ENCODE peak calls at places on chromosomes 12 and 14, in six cellular contexts. P, F, X, H, S and I are unnamed samples.
A peak's percentile ranks its signal among the peaks of the same experiment; 100 is the strongest.

GRCh38 chr12:52848661-52849255 is at the start of gene KRT78:
- DNase-seq in P (no peak), F (no peak), X (no peak), H (no peak), S (no peak), I (no peak)

GRCh38 chr14:100278702-100279101 is 27.5 kb downstream of the SLC25A29 start:
- DNase-seq in P (no peak), F (no peak), X (no peak), H (no peak), S (peak; percentile 47), I (no peak)

GRCh38 chr14:31930070-31930469 is 147.0 kb upstream of the ARHGAP5 start:
- DNase-seq in P (no peak), F (no peak), X (no peak), H (no peak), S (no peak), I (no peak)

GRCh38 chr12:3276226-3276625 is 199.0 kb downstream of the TSPAN9 start:
- DNase-seq in P (no peak), F (no peak), X (no peak), H (no peak), S (no peak), I (no peak)

GRCh38 chr12:11798856-11799530 is 149.5 kb downstream of the ETV6 start:
- DNase-seq in P (peak; percentile 63), F (no peak), X (peak; percentile 19), H (no peak), S (no peak), I (no peak)

GRCh38 chr14:98163285-98163741 is 1108.7 kb downstream of the BCL11B start:
- DNase-seq in P (no peak), F (no peak), X (no peak), H (no peak), S (no peak), I (no peak)

GRCh38 chr14:103045387-103045869 is 11.9 kb downstream of the CDC42BPB start:
- DNase-seq in P (peak; percentile 25), F (no peak), X (no peak), H (no peak), S (no peak), I (no peak)

GRCh38 chr14:81400852-81401251 is 728 bp upstream of the STON2 start:
- DNase-seq in P (peak; percentile 67), F (peak; percentile 41), X (no peak), H (peak; percentile 42), S (peak; percentile 85), I (peak; percentile 92)

GRCh38 chr12:12779529-12779928 is 5.9 kb upstream of the APOLD1 start:
- DNase-seq in P (no peak), F (no peak), X (no peak), H (no peak), S (no peak), I (no peak)

GRCh38 chr14:42715316-42715715 is 1108.6 kb downstream of the LRFN5 start:
- DNase-seq in P (no peak), F (no peak), X (no peak), H (no peak), S (no peak), I (no peak)

GRCh38 chr14:35240233-35240632 is 51.9 kb upstream of the PSMA6 start:
- DNase-seq in P (no peak), F (no peak), X (no peak), H (no peak), S (no peak), I (no peak)

GRCh38 chr14:52926994-52927393 is 23.9 kb downstream of the FERMT2 start:
- DNase-seq in P (no peak), F (no peak), X (no peak), H (no peak), S (no peak), I (no peak)

GRCh38 chr12:127729381-127729780 is 537.6 kb upstream of the TMEM132C start:
- DNase-seq in P (no peak), F (no peak), X (no peak), H (no peak), S (no peak), I (no peak)

GRCh38 chr14:91753501-91754128 is 21.7 kb upstream of the CATSPERB start:
- DNase-seq in P (no peak), F (no peak), X (no peak), H (no peak), S (no peak), I (no peak)

GRCh38 chr12:87217486-87217885 is 811.7 kb downstream of the C12orf50 start:
- DNase-seq in P (no peak), F (no peak), X (no peak), H (no peak), S (no peak), I (no peak)

GRCh38 chr14:76919811-76920571 is 93.8 kb downstream of the LRRC74A start:
- DNase-seq in P (peak; percentile 85), F (peak; percentile 52), X (no peak), H (peak; percentile 32), S (no peak), I (peak; percentile 47)

GRCh38 chr14:76776306-76777251 is 15.3 kb downstream of the VASH1 start:
- DNase-seq in P (peak; percentile 48), F (no peak), X (peak; percentile 17), H (no peak), S (no peak), I (no peak)

GRCh38 chr12:3223601-3224529 is 146.7 kb downstream of the TSPAN9 start:
- DNase-seq in P (no peak), F (no peak), X (no peak), H (no peak), S (no peak), I (no peak)

GRCh38 chr14:33791971-33792370 is 158.9 kb downstream of the EGLN3 start:
- DNase-seq in P (no peak), F (no peak), X (no peak), H (no peak), S (no peak), I (no peak)

GRCh38 chr12:131692431-131692830 is 18.5 kb upstream of the SFSWAP start:
- DNase-seq in P (peak; percentile 36), F (no peak), X (no peak), H (peak; percentile 13), S (no peak), I (no peak)

GRCh38 chr12:119668315-119668651 is 350 bp downstream of the PRKAB1 start:
- DNase-seq in P (no peak), F (no peak), X (no peak), H (no peak), S (no peak), I (no peak)

GRCh38 chr14:57087841-57088240 is 180.9 kb downstream of the EXOC5 start:
- DNase-seq in P (no peak), F (no peak), X (no peak), H (no peak), S (no peak), I (no peak)
- H3K36me3 ChIP-seq in P (no peaks in the 10 kb centered on the region), F (no peaks in the 10 kb centered on the region), X (no peaks in the 10 kb centered on the region), H (no peaks in the 10 kb centered on the region), S (no peaks in the 10 kb centered on the region), I (no peaks in the 10 kb centered on the region)

DNA sequence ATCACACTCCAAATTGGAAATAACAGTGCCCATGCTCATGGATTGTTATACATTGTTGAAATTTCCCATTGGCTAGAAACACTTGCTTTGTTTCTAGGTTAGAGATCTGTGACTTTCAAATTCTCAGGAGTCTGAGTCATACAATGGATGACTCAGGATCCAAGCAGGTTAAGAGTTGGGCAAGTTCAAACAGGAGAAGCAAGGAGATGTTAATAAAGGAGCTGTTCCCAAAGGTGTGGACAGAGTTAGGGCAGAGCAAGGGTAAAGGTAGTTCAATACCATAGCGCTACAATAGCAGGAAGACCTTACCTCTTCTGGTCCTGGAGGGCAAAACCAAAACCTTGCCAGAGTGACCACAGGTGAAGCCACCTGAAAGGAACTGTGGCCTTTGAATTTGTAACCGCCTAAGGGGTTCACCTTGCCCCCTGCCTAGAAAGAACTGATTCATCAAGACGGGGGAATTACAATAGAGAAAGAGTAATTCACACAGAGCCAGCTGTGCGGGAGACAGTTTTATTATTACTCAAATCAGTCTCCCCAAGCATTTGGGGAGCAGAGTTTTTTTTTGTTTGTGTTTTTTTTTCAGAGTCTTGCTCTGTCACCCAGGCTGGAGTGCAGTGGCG is 4.2 kb upstream of the AMN1 start:
- DNase-seq in P (no peak), F (no peak), X (peak; percentile 55), H (no peak), S (peak; percentile 58), I (no peak)
- TF ChIP-seq POLR2A in P (no peak), F (no peak), X (peak; percentile 53), H (no peak), S (no peak), I (no peak)

DNA sequence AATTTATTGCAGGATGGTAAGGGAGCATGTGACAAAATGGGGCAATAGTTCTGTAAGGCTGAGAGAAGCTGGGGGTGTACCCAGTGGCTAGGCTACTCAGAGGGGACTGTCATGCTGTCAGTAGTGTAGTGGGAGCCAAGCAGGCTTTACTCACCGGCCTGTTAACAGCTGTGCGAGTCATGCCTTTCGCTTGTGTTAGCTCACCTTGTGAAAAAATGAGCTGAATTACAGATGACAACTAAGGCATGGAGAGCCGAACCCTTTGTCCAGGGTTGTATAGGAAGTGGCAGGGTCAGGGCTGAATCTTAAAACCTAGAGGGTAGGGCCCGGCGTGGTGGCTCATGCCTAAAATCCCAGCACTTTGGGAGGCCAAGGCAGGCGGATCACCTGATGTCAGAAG is 37.9 kb downstream of the SH2B3 start:
- DNase-seq in P (peak; percentile 53), F (no peak), X (no peak), H (peak; percentile 21), S (no peak), I (peak; percentile 45)
- H3K27ac ChIP-seq in P (peak overlapping the region; percentile 69), F (peak overlapping the region; percentile 38), X (peak overlapping the region; percentile 44), H (peak overlapping the region; percentile 81), S (no peak overlapping the region), I (peak overlapping the region; percentile 69)

GRCh38 chr12:122967151-122967550 is 888 bp upstream of the ABCB9 start:
- DNase-seq in P (no peak), F (no peak), X (no peak), H (no peak), S (no peak), I (no peak)

GRCh38 chr12:122965851-122966742 is at the start of gene ABCB9:
- DNase-seq in P (peak; percentile 97), F (peak; percentile 95), X (peak; percentile 100), H (peak; percentile 97), S (peak; percentile 96), I (peak; percentile 86)

GRCh38 chr12:122968104-122968503 is 1.8 kb upstream of the ABCB9 start:
- DNase-seq in P (no peak), F (no peak), X (no peak), H (no peak), S (no peak), I (no peak)

GRCh38 chr12:122965356-122965755 is 907 bp downstream of the ABCB9 start:
- DNase-seq in P (no peak), F (no peak), X (no peak), H (no peak), S (no peak), I (no peak)

DNA sequence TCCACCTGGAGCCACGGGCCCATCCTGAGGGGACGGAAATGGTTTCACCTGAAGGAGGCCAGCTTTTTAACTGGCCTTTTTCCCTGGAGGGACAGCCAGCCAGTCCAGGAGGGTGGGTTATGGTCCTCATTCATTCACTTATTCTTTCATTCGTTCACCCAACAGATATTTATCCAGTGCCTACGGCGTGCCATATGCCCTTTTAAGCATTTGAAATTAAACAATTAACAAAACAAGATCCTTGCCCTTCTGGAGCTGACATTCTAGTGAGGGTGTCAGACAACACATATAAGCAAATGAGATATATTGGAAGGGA is 438 bp upstream of the ABCB9 start:
- DNase-seq in P (no peak), F (no peak), X (no peak), H (no peak), S (no peak), I (no peak)
- H3K36me3 ChIP-seq in P (no peaks in the 10 kb centered on the region), F (no peaks in the 10 kb centered on the region), X (no peaks in the 10 kb centered on the region), H (no peaks in the 10 kb centered on the region), S (no peaks in the 10 kb centered on the region), I (no peaks in the 10 kb centered on the region)